ENCODE peak calls at places on chromosomes 1 and 21, in five cellular contexts. One of them, this sample, is unnamed.

GRCh38 chr1:197773856-197774255 is 1.4 kb downstream of the DENND1B start:
- DNase-seq in CD8-positive, alpha-beta T cell: no peak
- DNase-seq in esophagus muscularis mucosa: no peak
- DNase-seq in heart left ventricle: no peak
- DNase-seq in sigmoid colon: no peak
- DNase-seq in this sample: no peak

GRCh38 chr21:38139380-38140168 is 117.2 kb upstream of the KCNJ15 start:
- DNase-seq in CD8-positive, alpha-beta T cell: no peak
- DNase-seq in esophagus muscularis mucosa: no peak
- DNase-seq in heart left ventricle: no peak
- DNase-seq in sigmoid colon: no peak
- DNase-seq in this sample: no peak

GRCh38 chr1:67723620-67724019 is 38.6 kb downstream of the GADD45A start:
- DNase-seq in CD8-positive, alpha-beta T cell: no peak
- DNase-seq in esophagus muscularis mucosa: no peak
- DNase-seq in heart left ventricle: no peak
- DNase-seq in sigmoid colon: no peak
- DNase-seq in this sample: no peak

GRCh38 chr1:14340244-14340800 is 258.2 kb upstream of the KAZN start:
- DNase-seq in CD8-positive, alpha-beta T cell: no peak
- DNase-seq in esophagus muscularis mucosa: no peak
- DNase-seq in heart left ventricle: no peak
- DNase-seq in sigmoid colon: no peak
- DNase-seq in this sample: no peak

GRCh38 chr1:228393268-228393699 is 13.4 kb downstream of the TRIM11 start:
- DNase-seq in CD8-positive, alpha-beta T cell: no peak
- DNase-seq in esophagus muscularis mucosa: no peak
- DNase-seq in heart left ventricle: no peak
- DNase-seq in sigmoid colon: peak; percentile 69
- DNase-seq in this sample: no peak

GRCh38 chr1:228010921-228011320 is 4.1 kb downstream of the WNT3A start:
- DNase-seq in CD8-positive, alpha-beta T cell: no peak
- DNase-seq in esophagus muscularis mucosa: peak; percentile 70
- DNase-seq in heart left ventricle: no peak
- DNase-seq in sigmoid colon: peak; percentile 46
- DNase-seq in this sample: no peak

GRCh38 chr1:230159580-230159979 is 92.5 kb downstream of the GALNT2 start:
- DNase-seq in CD8-positive, alpha-beta T cell: no peak
- DNase-seq in esophagus muscularis mucosa: no peak
- DNase-seq in heart left ventricle: peak; percentile 12
- DNase-seq in sigmoid colon: no peak
- DNase-seq in this sample: no peak

GRCh38 chr1:162497104-162497722 is 405 bp upstream of the UHMK1 start:
- DNase-seq in CD8-positive, alpha-beta T cell: no peak
- DNase-seq in esophagus muscularis mucosa: no peak
- DNase-seq in heart left ventricle: no peak
- DNase-seq in sigmoid colon: no peak
- DNase-seq in this sample: no peak

GRCh38 chr1:206500046-206500445 is 7.3 kb upstream of the RASSF5 start:
- DNase-seq in CD8-positive, alpha-beta T cell: no peak
- DNase-seq in esophagus muscularis mucosa: no peak
- DNase-seq in heart left ventricle: no peak
- DNase-seq in sigmoid colon: no peak
- DNase-seq in this sample: no peak

GRCh38 chr1:30451532-30452125 is 271.8 kb downstream of the MATN1 start:
- DNase-seq in CD8-positive, alpha-beta T cell: no peak
- DNase-seq in esophagus muscularis mucosa: peak; percentile 50
- DNase-seq in heart left ventricle: no peak
- DNase-seq in sigmoid colon: peak; percentile 17
- DNase-seq in this sample: no peak

GRCh38 chr1:67746299-67746698 is 61.3 kb downstream of the GADD45A start:
- DNase-seq in CD8-positive, alpha-beta T cell: no peak
- DNase-seq in esophagus muscularis mucosa: no peak
- DNase-seq in heart left ventricle: no peak
- DNase-seq in sigmoid colon: no peak
- DNase-seq in this sample: no peak

GRCh38 chr1:23020731-23021130 is 1.5 kb downstream of the KDM1A start:
- DNase-seq in CD8-positive, alpha-beta T cell: no peak
- DNase-seq in esophagus muscularis mucosa: no peak
- DNase-seq in heart left ventricle: no peak
- DNase-seq in sigmoid colon: no peak
- DNase-seq in this sample: no peak

GRCh38 chr21:42140196-42140934 is 69.2 kb downstream of the UMODL1 start:
- DNase-seq in CD8-positive, alpha-beta T cell: no peak
- DNase-seq in esophagus muscularis mucosa: no peak
- DNase-seq in heart left ventricle: no peak
- DNase-seq in sigmoid colon: no peak
- DNase-seq in this sample: no peak

GRCh38 chr1:10446790-10447422 is 2.9 kb upstream of the CORT start:
- DNase-seq in CD8-positive, alpha-beta T cell: no peak
- DNase-seq in esophagus muscularis mucosa: no peak
- DNase-seq in heart left ventricle: no peak
- DNase-seq in sigmoid colon: no peak
- DNase-seq in this sample: no peak

GRCh38 chr1:246978281-246978680 is 29.6 kb downstream of the ZNF695 start:
- DNase-seq in CD8-positive, alpha-beta T cell: no peak
- DNase-seq in esophagus muscularis mucosa: no peak
- DNase-seq in heart left ventricle: no peak
- DNase-seq in sigmoid colon: no peak
- DNase-seq in this sample: no peak

GRCh38 chr1:228145498-228146425 is 4.0 kb upstream of the GJC2 start:
- DNase-seq in CD8-positive, alpha-beta T cell: no peak
- DNase-seq in esophagus muscularis mucosa: no peak
- DNase-seq in heart left ventricle: no peak
- DNase-seq in sigmoid colon: no peak
- DNase-seq in this sample: no peak

GRCh38 chr1:206568779-206569352 is 43.4 kb downstream of the EIF2D start:
- DNase-seq in CD8-positive, alpha-beta T cell: no peak
- DNase-seq in esophagus muscularis mucosa: no peak
- DNase-seq in heart left ventricle: no peak
- DNase-seq in sigmoid colon: no peak
- DNase-seq in this sample: no peak

GRCh38 chr1:171800342-171800741 is 18.9 kb downstream of the METTL13 start:
- DNase-seq in CD8-positive, alpha-beta T cell: no peak
- DNase-seq in esophagus muscularis mucosa: no peak
- DNase-seq in heart left ventricle: no peak
- DNase-seq in sigmoid colon: no peak
- DNase-seq in this sample: no peak

GRCh38 chr1:1183833-1184775 is 10.4 kb downstream of the TTLL10 start:
- DNase-seq in CD8-positive, alpha-beta T cell: no peak
- DNase-seq in esophagus muscularis mucosa: no peak
- DNase-seq in heart left ventricle: no peak
- DNase-seq in sigmoid colon: no peak
- DNase-seq in this sample: no peak

GRCh38 chr1:38134294-38134755 is 87.7 kb upstream of the POU3F1 start:
- DNase-seq in CD8-positive, alpha-beta T cell: no peak
- DNase-seq in esophagus muscularis mucosa: no peak
- DNase-seq in heart left ventricle: no peak
- DNase-seq in sigmoid colon: no peak
- DNase-seq in this sample: no peak

GRCh38 chr1:53545663-53546408 is 86.6 kb downstream of the DMRTB1 start:
- DNase-seq in CD8-positive, alpha-beta T cell: no peak
- DNase-seq in esophagus muscularis mucosa: no peak
- DNase-seq in heart left ventricle: no peak
- DNase-seq in sigmoid colon: peak; percentile 26
- DNase-seq in this sample: no peak

GRCh38 chr1:246113555-246114095 is 393.5 kb downstream of the SMYD3 start:
- DNase-seq in CD8-positive, alpha-beta T cell: no peak
- DNase-seq in esophagus muscularis mucosa: no peak
- DNase-seq in heart left ventricle: no peak
- DNase-seq in sigmoid colon: no peak
- DNase-seq in this sample: no peak

GRCh38 chr1:226632922-226633351 is 84.4 kb downstream of the STUM start:
- DNase-seq in CD8-positive, alpha-beta T cell: peak; percentile 17
- DNase-seq in esophagus muscularis mucosa: no peak
- DNase-seq in heart left ventricle: peak; percentile 18
- DNase-seq in sigmoid colon: peak; percentile 79
- DNase-seq in this sample: no peak

GRCh38 chr21:32348604-32349332 is 44.0 kb downstream of the URB1 start:
- DNase-seq in CD8-positive, alpha-beta T cell: no peak
- DNase-seq in esophagus muscularis mucosa: no peak
- DNase-seq in heart left ventricle: no peak
- DNase-seq in sigmoid colon: no peak
- DNase-seq in this sample: no peak

GRCh38 chr1:207826557-207827487 is 75.0 kb downstream of the CD46 start:
- DNase-seq in CD8-positive, alpha-beta T cell: no peak
- DNase-seq in esophagus muscularis mucosa: no peak
- DNase-seq in heart left ventricle: no peak
- DNase-seq in sigmoid colon: peak; percentile 77
- DNase-seq in this sample: no peak

GRCh38 chr1:162187676-162188075 is 118.2 kb downstream of the NOS1AP start:
- DNase-seq in CD8-positive, alpha-beta T cell: no peak
- DNase-seq in esophagus muscularis mucosa: no peak
- DNase-seq in heart left ventricle: no peak
- DNase-seq in sigmoid colon: no peak
- DNase-seq in this sample: no peak

GRCh38 chr1:200373811-200374231 is 36.0 kb downstream of the ZNF281 start:
- DNase-seq in CD8-positive, alpha-beta T cell: no peak
- DNase-seq in esophagus muscularis mucosa: no peak
- DNase-seq in heart left ventricle: no peak
- DNase-seq in sigmoid colon: no peak
- DNase-seq in this sample: no peak

GRCh38 chr1:68332041-68332440 is 99.7 kb upstream of the WLS start:
- DNase-seq in CD8-positive, alpha-beta T cell: no peak
- DNase-seq in esophagus muscularis mucosa: no peak
- DNase-seq in heart left ventricle: no peak
- DNase-seq in sigmoid colon: no peak
- DNase-seq in this sample: no peak

GRCh38 chr1:90434460-90434859 is 282.6 kb downstream of the BARHL2 start:
- DNase-seq in CD8-positive, alpha-beta T cell: no peak
- DNase-seq in esophagus muscularis mucosa: no peak
- DNase-seq in heart left ventricle: no peak
- DNase-seq in sigmoid colon: no peak
- DNase-seq in this sample: no peak

GRCh38 chr1:229390130-229390529 is 43.8 kb downstream of the ACTA1 start:
- DNase-seq in CD8-positive, alpha-beta T cell: no peak
- DNase-seq in esophagus muscularis mucosa: no peak
- DNase-seq in heart left ventricle: no peak
- DNase-seq in sigmoid colon: no peak
- DNase-seq in this sample: no peak

GRCh38 chr1:161216945-161217712 is 2.0 kb downstream of the FCER1G start:
- DNase-seq in CD8-positive, alpha-beta T cell: no peak
- DNase-seq in esophagus muscularis mucosa: no peak
- DNase-seq in heart left ventricle: no peak
- DNase-seq in sigmoid colon: peak; percentile 66
- DNase-seq in this sample: no peak

GRCh38 chr1:113552244-113552643 is 161.9 kb downstream of the MAGI3 start:
- DNase-seq in CD8-positive, alpha-beta T cell: no peak
- DNase-seq in esophagus muscularis mucosa: no peak
- DNase-seq in heart left ventricle: no peak
- DNase-seq in sigmoid colon: no peak
- DNase-seq in this sample: no peak

GRCh38 chr1:2946291-2946690 is 75.0 kb upstream of the ACTRT2 start:
- DNase-seq in CD8-positive, alpha-beta T cell: no peak
- DNase-seq in esophagus muscularis mucosa: no peak
- DNase-seq in heart left ventricle: no peak
- DNase-seq in sigmoid colon: peak; percentile 34
- DNase-seq in this sample: no peak
- TF ChIP-seq CTCF in CD8-positive, alpha-beta T cell: no peak
- TF ChIP-seq CTCF in esophagus muscularis mucosa: no peak
- TF ChIP-seq CTCF in heart left ventricle: no peak
- TF ChIP-seq CTCF in sigmoid colon: no peak
- TF ChIP-seq CTCF in this sample: no peak

GRCh38 chr1:96596226-96596625 is 125.4 kb upstream of the PTBP2 start:
- DNase-seq in CD8-positive, alpha-beta T cell: no peak
- DNase-seq in esophagus muscularis mucosa: no peak
- DNase-seq in heart left ventricle: no peak
- DNase-seq in sigmoid colon: no peak
- DNase-seq in this sample: no peak
- TF ChIP-seq CTCF in CD8-positive, alpha-beta T cell: no peak
- TF ChIP-seq CTCF in esophagus muscularis mucosa: no peak
- TF ChIP-seq CTCF in heart left ventricle: peak; percentile 35
- TF ChIP-seq CTCF in sigmoid colon: no peak
- TF ChIP-seq CTCF in this sample: peak; percentile 53

DNA sequence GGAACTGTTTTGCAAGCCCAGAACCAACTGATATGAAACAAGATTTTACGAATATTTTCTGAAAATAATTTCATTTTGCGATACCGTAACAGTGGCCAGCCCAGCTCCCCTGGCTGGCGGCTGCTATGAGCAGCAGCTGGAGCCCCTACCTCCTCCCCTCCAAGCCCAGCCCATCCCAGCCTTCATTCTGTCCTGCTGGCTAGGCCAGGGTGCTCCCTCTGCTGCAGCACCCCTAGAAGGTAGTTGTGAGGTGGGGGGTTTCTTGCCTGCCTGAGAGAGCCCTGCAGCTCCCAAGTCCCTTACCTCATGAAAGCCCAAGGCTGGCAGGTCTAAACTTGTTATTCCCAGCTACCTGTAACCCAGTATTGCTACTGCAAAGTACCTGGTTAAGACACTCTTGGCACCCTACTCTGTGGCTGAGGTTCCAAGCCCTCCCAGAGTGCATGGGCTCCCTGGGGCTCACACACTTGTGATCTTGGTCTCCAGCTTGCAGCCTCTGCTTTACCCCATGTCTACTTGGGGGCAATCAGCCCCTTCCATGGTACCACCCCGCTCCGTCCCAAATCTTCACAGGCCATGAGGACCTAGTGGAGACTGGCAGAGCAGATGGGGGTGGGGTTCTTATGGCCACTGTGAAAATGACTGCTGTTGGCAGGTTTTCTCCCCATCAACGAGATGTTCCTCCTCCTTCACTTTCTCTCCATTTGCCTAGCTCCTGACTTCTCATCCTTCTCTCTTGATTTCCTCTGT is 239.8 kb downstream of the TRABD2B start:
- DNase-seq in CD8-positive, alpha-beta T cell: no peak
- DNase-seq in esophagus muscularis mucosa: no peak
- DNase-seq in heart left ventricle: no peak
- DNase-seq in sigmoid colon: peak; percentile 38
- DNase-seq in this sample: no peak
- TF ChIP-seq CTCF in CD8-positive, alpha-beta T cell: no peak
- TF ChIP-seq CTCF in esophagus muscularis mucosa: no peak
- TF ChIP-seq CTCF in heart left ventricle: no peak
- TF ChIP-seq CTCF in sigmoid colon: no peak
- TF ChIP-seq CTCF in this sample: no peak

DNA sequence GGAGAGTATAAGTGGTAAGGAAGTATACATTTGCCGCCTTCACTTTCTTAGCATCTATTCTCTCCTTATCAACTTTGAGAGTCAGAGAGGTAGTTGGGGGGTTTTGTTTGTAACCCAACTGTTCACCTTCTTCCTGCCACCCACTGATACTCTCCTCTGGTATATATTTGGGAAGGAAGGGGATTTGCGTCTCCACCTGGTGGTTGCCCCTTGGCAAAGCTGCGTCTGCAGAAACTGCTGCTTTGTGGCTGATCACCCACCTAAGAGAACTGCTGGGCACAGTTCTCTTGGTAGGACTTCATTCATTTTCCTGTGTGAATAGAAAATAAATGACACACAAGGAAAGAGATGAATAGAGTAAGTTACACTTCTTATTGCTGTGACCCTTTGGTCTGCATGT is 87.0 kb downstream of the SYT14 start:
- DNase-seq in CD8-positive, alpha-beta T cell: no peak
- DNase-seq in esophagus muscularis mucosa: no peak
- DNase-seq in heart left ventricle: no peak
- DNase-seq in sigmoid colon: no peak
- DNase-seq in this sample: no peak
- TF ChIP-seq CTCF in CD8-positive, alpha-beta T cell: no peak
- TF ChIP-seq CTCF in esophagus muscularis mucosa: no peak
- TF ChIP-seq CTCF in heart left ventricle: no peak
- TF ChIP-seq CTCF in sigmoid colon: no peak
- TF ChIP-seq CTCF in this sample: peak; percentile 7

GRCh38 chr1:236568285-236568894 is 35.9 kb downstream of the HEATR1 start:
- DNase-seq in CD8-positive, alpha-beta T cell: no peak
- DNase-seq in esophagus muscularis mucosa: no peak
- DNase-seq in heart left ventricle: no peak
- DNase-seq in sigmoid colon: no peak
- DNase-seq in this sample: no peak
- TF ChIP-seq CTCF in CD8-positive, alpha-beta T cell: no peak
- TF ChIP-seq CTCF in esophagus muscularis mucosa: no peak
- TF ChIP-seq CTCF in heart left ventricle: no peak
- TF ChIP-seq CTCF in sigmoid colon: no peak
- TF ChIP-seq CTCF in this sample: no peak